ENCODE peak calls at places on chromosomes 13 and 19, in seven cellular contexts. A is mesothelial cell of epicardium, D is left lung, Y is iPS DF 19.7, I is uterus, L is HCEC 1CT, U is mammary epithelial cell. E is an unnamed sample.

GRCh38 chr13:48580185-48580803 is 47.4 kb upstream of the RCBTB2 start:
- DNase-seq in A (peak), D (no peak), Y (no peak), I (peak), L (peak), U (peak), E (peak)

GRCh38 chr19:35031072-35031881 is 1.0 kb downstream of the SCN1B start:
- DNase-seq in A (no peak), D (no peak), Y (no peak), I (peak), L (no peak), U (peak), E (no peak)

GRCh38 chr19:43362745-43363144 is 9.3 kb downstream of the CD177 start:
- DNase-seq in A (no peak), D (no peak), Y (no peak), I (no peak), L (no peak), U (no peak), E (no peak)

GRCh38 chr19:13150919-13151604 is 851 bp downstream of the IER2 start:
- DNase-seq in A (peak), D (peak), Y (no peak), I (peak), L (peak), U (no peak), E (no peak)

GRCh38 chr13:49055021-49055420 is 79.3 kb downstream of the FNDC3A start:
- DNase-seq in A (no peak), D (no peak), Y (no peak), I (no peak), L (no peak), U (no peak), E (no peak)

GRCh38 chr13:97119899-97120745 is 102.0 kb upstream of the MBNL2 start:
- DNase-seq in A (no peak), D (no peak), Y (no peak), I (no peak), L (peak), U (peak), E (no peak)

GRCh38 chr13:113581871-113582270 is 2.7 kb upstream of the TFDP1 start:
- DNase-seq in A (no peak), D (no peak), Y (no peak), I (no peak), L (no peak), U (no peak), E (no peak)

GRCh38 chr13:25422153-25422552 is 50.4 kb downstream of the ATP8A2 start:
- DNase-seq in A (no peak), D (no peak), Y (no peak), I (no peak), L (no peak), U (no peak), E (no peak)

GRCh38 chr13:81602236-81602635 is 1261.3 kb upstream of the SPRY2 start:
- DNase-seq in A (no peak), D (no peak), Y (no peak), I (no peak), L (no peak), U (no peak), E (no peak)

GRCh38 chr13:75934889-75935288 is 298.8 kb downstream of the LMO7 start:
- DNase-seq in A (no peak), D (no peak), Y (no peak), I (no peak), L (peak), U (peak), E (no peak)

GRCh38 chr13:18959996-18960395 is 221.6 kb downstream of the TUBA3C start:
- DNase-seq in A (no peak), D (no peak), Y (no peak), I (no peak), L (no peak), U (no peak), E (no peak)

GRCh38 chr13:26307701-26308100 is 53.8 kb downstream of the CDK8 start:
- DNase-seq in A (no peak), D (no peak), Y (no peak), I (no peak), L (no peak), U (peak), E (no peak)

GRCh38 chr13:113491418-113491883 is 940 bp upstream of the DCUN1D2 start:
- DNase-seq in A (peak), D (peak), Y (no peak), I (peak), L (peak), U (peak), E (peak)

GRCh38 chr19:18469245-18470107 is 31.5 kb upstream of the ISYNA1 start:
- DNase-seq in A (peak), D (peak), Y (no peak), I (peak), L (peak), U (no peak), E (peak)

GRCh38 chr13:70622785-70623184 is 514.5 kb upstream of the KLHL1 start:
- DNase-seq in A (no peak), D (no peak), Y (no peak), I (no peak), L (no peak), U (no peak), E (no peak)

GRCh38 chr13:113275387-113275786 is 21.7 kb upstream of the LAMP1 start:
- DNase-seq in A (no peak), D (no peak), Y (no peak), I (peak), L (peak), U (peak), E (peak)

GRCh38 chr13:35198821-35199220 is 256.8 kb downstream of the NBEA start:
- DNase-seq in A (no peak), D (no peak), Y (no peak), I (no peak), L (no peak), U (no peak), E (no peak)

GRCh38 chr13:51945149-51945548 is 66.1 kb downstream of the ATP7B start:
- DNase-seq in A (no peak), D (no peak), Y (no peak), I (no peak), L (no peak), U (no peak), E (no peak)

GRCh38 chr13:112532837-112533745 is 54.9 kb downstream of the TUBGCP3 start:
- DNase-seq in A (no peak), D (no peak), Y (no peak), I (no peak), L (no peak), U (no peak), E (no peak)

GRCh38 chr19:43901395-43902390 is 33.4 kb downstream of the ZNF45 start:
- DNase-seq in A (peak), D (peak), Y (peak), I (peak), L (peak), U (peak), E (no peak)

GRCh38 chr19:54024660-54025059 is 33.2 kb downstream of the CACNG6 start:
- DNase-seq in A (no peak), D (no peak), Y (no peak), I (no peak), L (no peak), U (no peak), E (no peak)

GRCh38 chr13:63107163-63107935 is 1691.7 kb upstream of the PCDH20 start:
- DNase-seq in A (no peak), D (no peak), Y (no peak), I (no peak), L (no peak), U (no peak), E (no peak)

GRCh38 chr13:97256343-97256783 is 34.2 kb downstream of the MBNL2 start:
- DNase-seq in A (no peak), D (no peak), Y (no peak), I (no peak), L (peak), U (peak), E (peak)

GRCh38 chr19:9076886-9077285 is 10.0 kb upstream of the OR1M1 start:
- DNase-seq in A (no peak), D (no peak), Y (no peak), I (no peak), L (no peak), U (no peak), E (no peak)

GRCh38 chr13:95438297-95438696 is 114.2 kb upstream of the CLDN10 start:
- DNase-seq in A (no peak), D (no peak), Y (no peak), I (no peak), L (no peak), U (no peak), E (no peak)

GRCh38 chr13:113502686-113503085 is 12.2 kb upstream of the DCUN1D2 start:
- DNase-seq in A (no peak), D (no peak), Y (no peak), I (no peak), L (no peak), U (no peak), E (no peak)

GRCh38 chr19:15562861-15563260 is 52.2 kb upstream of the CYP4F8 start:
- DNase-seq in A (no peak), D (no peak), Y (no peak), I (no peak), L (peak), U (peak), E (no peak)

GRCh38 chr13:72805663-72806341 is 23.9 kb downstream of the PIBF1 start:
- DNase-seq in A (no peak), D (no peak), Y (no peak), I (no peak), L (no peak), U (no peak), E (no peak)

GRCh38 chr13:113061796-113062425 is 43.7 kb upstream of the F7 start:
- DNase-seq in A (no peak), D (peak), Y (no peak), I (no peak), L (no peak), U (no peak), E (no peak)

GRCh38 chr13:96860829-96861228 is 133.4 kb downstream of the OXGR1 start:
- DNase-seq in A (no peak), D (no peak), Y (no peak), I (no peak), L (no peak), U (no peak), E (no peak)

GRCh38 chr19:27777726-27778125 is 1435.2 kb downstream of the UQCRFS1 start:
- DNase-seq in A (no peak), D (no peak), Y (no peak), I (no peak), L (no peak), U (no peak), E (no peak)

GRCh38 chr19:39093761-39094160 is 9.6 kb downstream of the ACP7 start:
- DNase-seq in A (no peak), D (no peak), Y (no peak), I (no peak), L (peak), U (peak), E (no peak)

GRCh38 chr13:76383671-76384461 is 502.3 kb downstream of the KCTD12 start:
- DNase-seq in A (no peak), D (no peak), Y (no peak), I (no peak), L (peak), U (peak), E (peak)

E was measured in ACHN.